ENCODE peak calls at places on chromosomes 6 and 20, in five cellular contexts. One of them, this sample, is unnamed.

GRCh38 chr6:127266892-127267741 is 453 bp downstream of the RNF146 start:
- DNase-seq in pancreas: peak; percentile 40
- DNase-seq in K562: peak; percentile 71
- DNase-seq in lung: peak; percentile 74
- DNase-seq in BJ: no peak
- DNase-seq in this sample: peak; percentile 35

GRCh38 chr6:169828176-169828575 is 76.8 kb downstream of the ERMARD start:
- DNase-seq in pancreas: no peak
- DNase-seq in lung: no peak
- DNase-seq in K562: no peak
- DNase-seq in BJ: no peak
- DNase-seq in this sample: no peak

GRCh38 chr6:31620586-31621319 is at the start of gene PRRC2A:
- DNase-seq in lung: no peak
- DNase-seq in pancreas: no peak
- DNase-seq in BJ: no peak
- DNase-seq in K562: peak; percentile 90
- DNase-seq in this sample: no peak

GRCh38 chr6:132084811-132085509 is 133.8 kb upstream of the CCN2 start:
- DNase-seq in BJ: peak; percentile 100
- DNase-seq in K562: no peak
- DNase-seq in lung: no peak
- DNase-seq in pancreas: no peak
- DNase-seq in this sample: peak; percentile 71

GRCh38 chr6:2222275-2222842 is 23.0 kb downstream of the GMDS start:
- DNase-seq in K562: no peak
- DNase-seq in pancreas: no peak
- DNase-seq in BJ: no peak
- DNase-seq in lung: peak; percentile 37
- DNase-seq in this sample: peak; percentile 46

GRCh38 chr6:38192486-38192885 is 373.0 kb downstream of the ZFAND3 start:
- DNase-seq in K562: no peak
- DNase-seq in BJ: no peak
- DNase-seq in lung: no peak
- DNase-seq in pancreas: no peak
- DNase-seq in this sample: no peak

GRCh38 chr6:53179961-53180651 is 31.5 kb upstream of the GCM1 start:
- DNase-seq in K562: no peak
- DNase-seq in lung: peak; percentile 56
- DNase-seq in BJ: no peak
- DNase-seq in pancreas: peak; percentile 60
- DNase-seq in this sample: peak; percentile 92

GRCh38 chr6:163709693-163710092 is 295.2 kb downstream of the QKI start:
- DNase-seq in lung: no peak
- DNase-seq in BJ: no peak
- DNase-seq in pancreas: no peak
- DNase-seq in K562: no peak
- DNase-seq in this sample: no peak

GRCh38 chr20:61803903-61804804 is 261.5 kb downstream of the TAF4 start:
- DNase-seq in BJ: no peak
- DNase-seq in lung: no peak
- DNase-seq in K562: no peak
- DNase-seq in pancreas: no peak
- DNase-seq in this sample: no peak

GRCh38 chr20:11451793-11452291 is 465.9 kb upstream of the BTBD3 start:
- DNase-seq in lung: no peak
- DNase-seq in pancreas: no peak
- DNase-seq in K562: no peak
- DNase-seq in BJ: no peak
- DNase-seq in this sample: no peak

GRCh38 chr20:4519530-4519929 is 202.2 kb upstream of the PRND start:
- DNase-seq in lung: no peak
- DNase-seq in BJ: no peak
- DNase-seq in pancreas: no peak
- DNase-seq in K562: peak; percentile 16
- DNase-seq in this sample: peak; percentile 46

GRCh38 chr6:73523434-73524123 is 2.7 kb upstream of the EEF1A1 start:
- DNase-seq in K562: peak; percentile 93
- DNase-seq in BJ: no peak
- DNase-seq in pancreas: peak; percentile 80
- DNase-seq in lung: peak; percentile 78
- DNase-seq in this sample: peak; percentile 50

GRCh38 chr20:2468581-2469407 is 1.8 kb downstream of the SNRPB start:
- DNase-seq in pancreas: no peak
- DNase-seq in K562: no peak
- DNase-seq in lung: no peak
- DNase-seq in BJ: no peak
- DNase-seq in this sample: no peak
- H3K4me3 ChIP-seq in pancreas: no peak overlapping the region
- H3K4me3 ChIP-seq in K562: peak overlapping the region; percentile 98
- H3K4me3 ChIP-seq in lung: no peak overlapping the region
- H3K4me3 ChIP-seq in BJ: peak overlapping the region; percentile 95
- H3K4me3 ChIP-seq in this sample: peak overlapping the region; percentile 88

GRCh38 chr20:59314872-59315500 is 14.6 kb downstream of the EDN3 start:
- DNase-seq in pancreas: no peak
- DNase-seq in K562: no peak
- DNase-seq in lung: no peak
- DNase-seq in BJ: no peak
- DNase-seq in this sample: peak; percentile 6

GRCh38 chr20:59318803-59319202 is 18.4 kb downstream of the EDN3 start:
- DNase-seq in pancreas: peak; percentile 13
- DNase-seq in BJ: no peak
- DNase-seq in lung: no peak
- DNase-seq in K562: no peak
- DNase-seq in this sample: no peak

GRCh38 chr20:59317332-59317731 is 16.9 kb downstream of the EDN3 start:
- DNase-seq in K562: no peak
- DNase-seq in BJ: no peak
- DNase-seq in pancreas: no peak
- DNase-seq in lung: no peak
- DNase-seq in this sample: no peak

GRCh38 chr20:59318201-59318790 is 17.9 kb downstream of the EDN3 start:
- DNase-seq in K562: no peak
- DNase-seq in pancreas: peak; percentile 18
- DNase-seq in lung: no peak
- DNase-seq in BJ: no peak
- DNase-seq in this sample: no peak

DNA sequence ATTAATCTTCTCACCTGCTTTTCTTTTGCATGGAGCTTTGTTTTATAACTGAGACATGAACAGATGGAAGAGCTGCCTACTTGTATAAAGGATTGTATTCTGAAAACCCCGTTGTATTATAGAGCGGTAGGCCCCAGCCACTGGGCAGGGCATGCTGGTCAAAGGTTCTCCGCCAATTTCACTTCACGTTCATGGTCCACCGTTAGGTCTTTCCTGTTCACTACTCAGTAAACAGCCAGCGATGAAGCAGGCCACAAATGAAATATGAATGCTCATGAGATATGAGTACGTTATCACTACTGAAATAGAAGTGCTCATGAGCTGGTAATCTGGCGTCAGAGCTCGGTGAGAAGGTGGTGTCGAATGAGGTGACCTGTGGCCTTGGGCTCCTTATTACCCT is 16.5 kb downstream of the EDN3 start:
- DNase-seq in K562: no peak
- DNase-seq in BJ: no peak
- DNase-seq in lung: no peak
- DNase-seq in pancreas: no peak
- DNase-seq in this sample: no peak
- H3K27me3 ChIP-seq in K562: peaks cover 38% of the 10 kb centered on the region
- H3K27me3 ChIP-seq in BJ: no peaks in the 10 kb centered on the region
- H3K27me3 ChIP-seq in lung: no peaks in the 10 kb centered on the region
- H3K27me3 ChIP-seq in pancreas: no peaks in the 10 kb centered on the region
- H3K27me3 ChIP-seq in this sample: no peaks in the 10 kb centered on the region

GRCh38 chr6:144330017-144330416 is 44.9 kb downstream of the UTRN start:
- DNase-seq in pancreas: no peak
- DNase-seq in K562: no peak
- DNase-seq in BJ: no peak
- DNase-seq in lung: no peak
- DNase-seq in this sample: no peak
- H3K4me3 ChIP-seq in pancreas: no peak overlapping the region
- H3K4me3 ChIP-seq in K562: no peak overlapping the region
- H3K4me3 ChIP-seq in BJ: no peak overlapping the region
- H3K4me3 ChIP-seq in lung: no peak overlapping the region
- H3K4me3 ChIP-seq in this sample: no peak overlapping the region

GRCh38 chr6:160966493-160967229 is 24.9 kb upstream of the MAP3K4 start:
- DNase-seq in K562: no peak
- DNase-seq in pancreas: no peak
- DNase-seq in BJ: no peak
- DNase-seq in lung: no peak
- DNase-seq in this sample: no peak
- H3K27me3 ChIP-seq in K562: peaks cover 8% of the 10 kb centered on the region
- H3K27me3 ChIP-seq in pancreas: no peaks in the 10 kb centered on the region
- H3K27me3 ChIP-seq in BJ: peaks cover 5% of the 10 kb centered on the region
- H3K27me3 ChIP-seq in lung: no peaks in the 10 kb centered on the region
- H3K27me3 ChIP-seq in this sample: no peaks in the 10 kb centered on the region

GRCh38 chr20:53748821-53749402 is 155.3 kb upstream of the ZNF217 start:
- DNase-seq in lung: no peak
- DNase-seq in K562: no peak
- DNase-seq in pancreas: no peak
- DNase-seq in BJ: no peak
- DNase-seq in this sample: peak; percentile 37

GRCh38 chr20:53749499-53749898 is 155.9 kb upstream of the ZNF217 start:
- DNase-seq in pancreas: no peak
- DNase-seq in BJ: no peak
- DNase-seq in K562: no peak
- DNase-seq in lung: no peak
- DNase-seq in this sample: no peak

GRCh38 chr20:53751394-53752368 is 158.0 kb upstream of the ZNF217 start:
- DNase-seq in pancreas: no peak
- DNase-seq in K562: peak; percentile 34
- DNase-seq in lung: no peak
- DNase-seq in BJ: no peak
- DNase-seq in this sample: peak; percentile 32

GRCh38 chr20:53752583-53752970 is 158.9 kb upstream of the ZNF217 start:
- DNase-seq in lung: no peak
- DNase-seq in K562: peak; percentile 58
- DNase-seq in pancreas: no peak
- DNase-seq in BJ: no peak
- DNase-seq in this sample: no peak

GRCh38 chr20:53750827-53751393 is 157.3 kb upstream of the ZNF217 start:
- DNase-seq in lung: no peak
- DNase-seq in K562: peak; percentile 68
- DNase-seq in pancreas: no peak
- DNase-seq in BJ: peak; percentile 95
- DNase-seq in this sample: no peak
- H3K4me3 ChIP-seq in lung: no peak overlapping the region
- H3K4me3 ChIP-seq in K562: no peak overlapping the region
- H3K4me3 ChIP-seq in pancreas: no peak overlapping the region
- H3K4me3 ChIP-seq in BJ: no peak overlapping the region
- H3K4me3 ChIP-seq in this sample: no peak overlapping the region

GRCh38 chr20:57713505-57713903 is 3.7 kb upstream of the PMEPA1 start:
- DNase-seq in pancreas: no peak
- DNase-seq in K562: no peak
- DNase-seq in lung: no peak
- DNase-seq in BJ: no peak
- DNase-seq in this sample: peak; percentile 70
- H3K27me3 ChIP-seq in pancreas: no peaks in the 10 kb centered on the region
- H3K27me3 ChIP-seq in K562: peaks cover 64% of the 10 kb centered on the region
- H3K27me3 ChIP-seq in lung: no peaks in the 10 kb centered on the region
- H3K27me3 ChIP-seq in BJ: no peaks in the 10 kb centered on the region
- H3K27me3 ChIP-seq in this sample: no peaks in the 10 kb centered on the region

GRCh38 chr6:7137335-7138106 is 29.8 kb downstream of the RREB1 start:
- DNase-seq in BJ: no peak
- DNase-seq in lung: no peak
- DNase-seq in pancreas: no peak
- DNase-seq in K562: peak; percentile 86
- DNase-seq in this sample: no peak

GRCh38 chr6:7138921-7139358 is 31.2 kb downstream of the RREB1 start:
- DNase-seq in lung: peak; percentile 52
- DNase-seq in pancreas: peak; percentile 85
- DNase-seq in BJ: no peak
- DNase-seq in K562: peak; percentile 58
- DNase-seq in this sample: peak; percentile 50

GRCh38 chr6:7136859-7137334 is 29.1 kb downstream of the RREB1 start:
- DNase-seq in lung: no peak
- DNase-seq in pancreas: no peak
- DNase-seq in BJ: no peak
- DNase-seq in K562: peak; percentile 57
- DNase-seq in this sample: no peak

GRCh38 chr6:7139835-7140470 is 32.2 kb downstream of the RREB1 start:
- DNase-seq in lung: no peak
- DNase-seq in BJ: no peak
- DNase-seq in pancreas: no peak
- DNase-seq in K562: peak; percentile 73
- DNase-seq in this sample: no peak

DNA sequence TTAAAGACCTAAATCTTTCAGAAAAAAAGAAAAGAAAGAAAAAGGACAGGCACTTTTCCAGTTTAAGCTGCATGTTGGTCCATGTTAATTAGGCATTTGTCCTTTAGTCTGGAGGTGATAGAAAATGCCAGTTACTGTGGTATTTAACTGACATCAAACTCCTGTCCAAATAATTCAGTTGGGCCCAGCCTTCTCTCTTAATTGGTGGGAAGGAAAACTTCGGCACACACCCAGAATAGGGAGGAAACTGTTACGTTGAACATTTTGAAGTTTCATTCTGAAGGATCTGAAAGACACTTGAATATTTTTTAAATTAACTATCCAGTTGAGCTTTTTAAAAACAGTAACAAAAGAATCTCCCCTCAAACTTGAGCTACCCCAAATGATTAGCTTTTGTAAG is 30.4 kb downstream of the RREB1 start:
- DNase-seq in pancreas: no peak
- DNase-seq in K562: no peak
- DNase-seq in BJ: no peak
- DNase-seq in lung: no peak
- DNase-seq in this sample: no peak
- H3K4me3 ChIP-seq in pancreas: no peak overlapping the region
- H3K4me3 ChIP-seq in K562: peak overlapping the region; percentile 1
- H3K4me3 ChIP-seq in BJ: no peak overlapping the region
- H3K4me3 ChIP-seq in lung: no peak overlapping the region
- H3K4me3 ChIP-seq in this sample: no peak overlapping the region

GRCh38 chr20:33008336-33009213 is 1.1 kb downstream of the BPIFB2 start:
- DNase-seq in K562: no peak
- DNase-seq in BJ: no peak
- DNase-seq in lung: no peak
- DNase-seq in pancreas: no peak
- DNase-seq in this sample: no peak
- H3K27me3 ChIP-seq in K562: peaks cover 38% of the 10 kb centered on the region
- H3K27me3 ChIP-seq in BJ: no peaks in the 10 kb centered on the region
- H3K27me3 ChIP-seq in lung: no peaks in the 10 kb centered on the region
- H3K27me3 ChIP-seq in pancreas: no peaks in the 10 kb centered on the region
- H3K27me3 ChIP-seq in this sample: peaks cover 1% of the 10 kb centered on the region

GRCh38 chr6:75491302-75491701 is 2.3 kb downstream of the FILIP1 start:
- DNase-seq in K562: no peak
- DNase-seq in BJ: no peak
- DNase-seq in lung: no peak
- DNase-seq in pancreas: no peak
- DNase-seq in this sample: no peak
- H3K4me3 ChIP-seq in K562: no peak overlapping the region
- H3K4me3 ChIP-seq in BJ: no peak overlapping the region
- H3K4me3 ChIP-seq in lung: no peak overlapping the region
- H3K4me3 ChIP-seq in pancreas: no peak overlapping the region
- H3K4me3 ChIP-seq in this sample: no peak overlapping the region